ENCODE peak calls at places on chromosome 11, in ten cellular contexts. H is ovary, I is EL, N is neural progenitor cell, K is NCI-H2081, U is Karpas-422, D is ACHN, V is NCI-H1105, R is foreskin melanocyte, X is lung. W is an unnamed sample.

GRCh38 chr11:60984616-60985015 is 13.1 kb downstream of the CD6 start:
- DNase-seq in H (no peak), D (no peak), U (no peak), I (peak; percentile 14), K (no peak), V (no peak), X (no peak), R (no peak), N (no peak), W (no peak)

GRCh38 chr11:108967571-108967970 is 302.7 kb downstream of the DDX10 start:
- DNase-seq in X (no peak), H (no peak), I (no peak), K (no peak), N (no peak), R (no peak), D (no peak), U (no peak), V (no peak), W (peak; percentile 20)

GRCh38 chr11:68840661-68841653 is 759 bp downstream of the CPT1A start:
- DNase-seq in R (no peak), U (peak; percentile 72), I (peak; percentile 48), D (peak; percentile 50), X (peak; percentile 62), K (no peak), V (no peak), H (peak; percentile 56), N (peak; percentile 34), W (peak; percentile 60)

GRCh38 chr11:129331871-129332274 is 43.8 kb upstream of the BARX2 start:
- DNase-seq in V (peak; percentile 97), H (peak; percentile 63), I (peak; percentile 73), N (peak; percentile 88), D (peak; percentile 69), K (peak; percentile 98), X (peak; percentile 87), U (peak; percentile 74), R (peak; percentile 68), W (peak; percentile 79)

GRCh38 chr11:94183886-94184264 is 55.2 kb downstream of the PANX1 start:
- DNase-seq in N (peak; percentile 73), X (peak; percentile 80), V (no peak), U (peak; percentile 91), R (peak; percentile 42), D (peak; percentile 67), H (no peak), K (peak; percentile 8), I (peak; percentile 23), W (peak; percentile 39)

GRCh38 chr11:131629925-131630324 is 259.5 kb downstream of the NTM start:
- DNase-seq in U (no peak), K (no peak), H (no peak), I (no peak), R (no peak), V (no peak), X (no peak), N (no peak), D (no peak), W (no peak)

GRCh38 chr11:10818594-10818993 is 9.9 kb upstream of the EIF4G2 start:
- DNase-seq in U (no peak), H (no peak), D (peak; percentile 9), I (peak; percentile 93), X (no peak), R (peak; percentile 9), N (no peak), V (no peak), K (no peak), W (no peak)

GRCh38 chr11:69644071-69644961 is 3.4 kb downstream of the CCND1 start:
- DNase-seq in X (peak; percentile 90), D (no peak), K (peak; percentile 31), V (no peak), U (peak; percentile 50), H (peak; percentile 61), I (peak; percentile 85), N (no peak), R (no peak), W (no peak)

GRCh38 chr11:101446238-101446637 is 137.6 kb downstream of the TRPC6 start:
- DNase-seq in I (peak; percentile 89), H (no peak), V (no peak), N (no peak), K (no peak), D (no peak), X (no peak), R (peak; percentile 88), U (no peak), W (no peak)

GRCh38 chr11:86514453-86514852 is 139.8 kb downstream of the CCDC81 start:
- DNase-seq in D (no peak), N (no peak), V (no peak), X (no peak), R (no peak), I (no peak), U (peak; percentile 78), H (no peak), K (no peak), W (no peak)

GRCh38 chr11:77197626-77198320 is 69.7 kb downstream of the MYO7A start:
- DNase-seq in D (no peak), K (no peak), X (no peak), V (no peak), H (no peak), N (no peak), I (no peak), R (no peak), U (no peak), W (peak; percentile 5)

W was measured in uterus.